ENCODE peak calls at places on chromosomes 12 and 14, in eight cellular contexts. F is CD4-positive, alpha-beta T cell; W is pulmonary artery endothelial cell; Y is aorta; H is NCI-H1105; I is GM12865; O is lower lobe of right lung; C is activated CD4-positive, alpha-beta T cell treated with anti-CD3 and anti-CD28 coated beads, Interleukin-2, amount 50 U/mL, for 1 hour. Z is an unnamed sample.

GRCh38 chr12:93104535-93104934 is 175.4 kb upstream of the EEA1 start:
- DNase-seq in F (no peak), W (no peak), Y (no peak), H (no peak), I (no peak), O (no peak), C (no peak), Z (no peak)

GRCh38 chr14:60090864-60091519 is 731 bp upstream of the PCNX4 start:
- DNase-seq in F (peak), W (no peak), Y (no peak), H (peak), I (peak), O (peak), C (peak), Z (peak)

GRCh38 chr12:118714051-118714460 is 267.3 kb upstream of the SRRM4 start:
- DNase-seq in F (no peak), W (no peak), Y (no peak), H (peak), I (peak), O (no peak), C (no peak), Z (no peak)

GRCh38 chr12:67925077-67925476 is 64.2 kb upstream of the IFNG-AS1 start:
- DNase-seq in F (no peak), W (no peak), Y (no peak), H (no peak), I (no peak), O (no peak), C (no peak), Z (no peak)

GRCh38 chr14:105491366-105492006 is 440 bp downstream of the TEDC1 start:
- DNase-seq in F (peak), W (no peak), Y (peak), H (peak), I (peak), O (peak), C (peak), Z (no peak)

GRCh38 chr12:13234045-13234641 is 37.6 kb downstream of the EMP1 start:
- DNase-seq in F (peak), W (peak), Y (no peak), H (no peak), I (peak), O (no peak), C (peak), Z (peak)

GRCh38 chr12:59651230-59651920 is 55.5 kb downstream of the SLC16A7 start:
- DNase-seq in F (no peak), W (no peak), Y (no peak), H (no peak), I (no peak), O (no peak), C (no peak), Z (no peak)

GRCh38 chr12:81692008-81692407 is 67.1 kb downstream of the PPFIA2 start:
- DNase-seq in F (no peak), W (no peak), Y (no peak), H (no peak), I (no peak), O (no peak), C (no peak), Z (no peak)

GRCh38 chr14:93073366-93073722 is 42.4 kb downstream of the ITPK1 start:
- DNase-seq in F (no peak), W (no peak), Y (no peak), H (no peak), I (no peak), O (no peak), C (no peak), Z (no peak)

GRCh38 chr12:53985900-53986685 is 1.1 kb downstream of the HOXC10 start:
- DNase-seq in F (no peak), W (no peak), Y (peak), H (no peak), I (no peak), O (no peak), C (no peak), Z (no peak)

GRCh38 chr12:65175385-65175784 is 6.0 kb downstream of the LEMD3 start:
- DNase-seq in F (no peak), W (no peak), Y (no peak), H (no peak), I (no peak), O (no peak), C (no peak), Z (no peak)

GRCh38 chr14:103136388-103137271 is 13.4 kb downstream of the TNFAIP2 start:
- DNase-seq in F (no peak), W (no peak), Y (peak), H (no peak), I (no peak), O (peak), C (no peak), Z (no peak)

GRCh38 chr14:32208490-32208889 is 5.4 kb upstream of the RNU6-8 start:
- DNase-seq in F (no peak), W (no peak), Y (no peak), H (no peak), I (no peak), O (no peak), C (no peak), Z (no peak)

GRCh38 chr12:120468846-120469449 is 600 bp downstream of the SRSF9 start:
- DNase-seq in F (no peak), W (no peak), Y (peak), H (peak), I (no peak), O (peak), C (peak), Z (no peak)

GRCh38 chr12:54578778-54579177 is 9.7 kb downstream of the PPP1R1A start:
- DNase-seq in F (no peak), W (no peak), Y (no peak), H (no peak), I (no peak), O (no peak), C (no peak), Z (no peak)

GRCh38 chr12:92215358-92215757 is 69.7 kb upstream of the BTG1 start:
- DNase-seq in F (no peak), W (no peak), Y (no peak), H (no peak), I (no peak), O (no peak), C (no peak), Z (no peak)

GRCh38 chr12:58148405-58148804 is 207.0 kb downstream of the ATP23 start:
- DNase-seq in F (no peak), W (peak), Y (no peak), H (no peak), I (no peak), O (no peak), C (no peak), Z (no peak)

GRCh38 chr12:89448951-89449371 is 75.6 kb downstream of the GALNT4 start:
- DNase-seq in F (no peak), W (no peak), Y (no peak), H (no peak), I (no peak), O (no peak), C (no peak), Z (no peak)

GRCh38 chr12:124359671-124360581 is 65.0 kb downstream of the RFLNA start:
- DNase-seq in F (no peak), W (no peak), Y (peak), H (no peak), I (no peak), O (peak), C (no peak), Z (no peak)

GRCh38 chr14:104292084-104292970 is 153.9 kb downstream of the KIF26A start:
- DNase-seq in F (no peak), W (no peak), Y (peak), H (no peak), I (no peak), O (peak), C (no peak), Z (no peak)

GRCh38 chr14:54220122-54220691 is 176.6 kb upstream of the CDKN3 start:
- DNase-seq in F (no peak), W (no peak), Y (no peak), H (no peak), I (no peak), O (no peak), C (no peak), Z (no peak)